ENCODE peak calls at places on chromosome 10, in four cellular contexts. B is neural progenitor cell, T is myocyte, H is IMR-90. I is an unnamed sample.

GRCh38 chr10:45557275-45557905 is 115.2 kb downstream of the ZFAND4 start:
- DNase-seq in T (no peak), B (no peak), H (no peak), I (no peak)

GRCh38 chr10:12685261-12685861 is 316.2 kb downstream of the CCDC3 start:
- DNase-seq in B (no peak), H (no peak), T (peak; percentile 40), I (no peak)

GRCh38 chr10:71232089-71232998 is 20.0 kb downstream of the UNC5B start:
- DNase-seq in B (no peak), H (no peak), T (peak; percentile 83), I (no peak)

GRCh38 chr10:114881462-114881861 is 56.5 kb upstream of the TRUB1 start:
- DNase-seq in H (no peak), T (no peak), B (peak; percentile 20), I (no peak)

GRCh38 chr10:3364768-3365480 is 192.3 kb upstream of the PITRM1 start:
- DNase-seq in T (no peak), B (no peak), H (no peak), I (no peak)

GRCh38 chr10:77236700-77237099 is 400.9 kb downstream of the KCNMA1 start:
- DNase-seq in B (no peak), T (peak; percentile 36), H (peak; percentile 79), I (no peak)

GRCh38 chr10:96740579-96741281 is 20.4 kb upstream of the PIK3AP1 start:
- DNase-seq in T (no peak), B (no peak), H (no peak), I (no peak)

GRCh38 chr10:48760983-48761382 is 76.3 kb downstream of the WDFY4 start:
- DNase-seq in H (no peak), B (no peak), T (no peak), I (no peak)

GRCh38 chr10:111281516-111281915 is 204.7 kb downstream of the ADRA2A start:
- DNase-seq in B (peak; percentile 54), H (no peak), T (peak; percentile 48), I (no peak)

GRCh38 chr10:101986277-101986971 is 69.5 kb downstream of the ARMH3 start:
- DNase-seq in B (no peak), T (no peak), H (no peak), I (no peak)

GRCh38 chr10:108684431-108684830 is 1238.9 kb downstream of the XPNPEP1 start:
- DNase-seq in H (no peak), T (no peak), B (no peak), I (no peak)

GRCh38 chr10:79425074-79425532 is 20.3 kb downstream of the ZCCHC24 start:
- DNase-seq in T (no peak), H (no peak), B (no peak), I (no peak)

GRCh38 chr10:14578060-14578952 is 196.4 kb downstream of the FAM107B start:
- DNase-seq in B (no peak), H (peak; percentile 68), T (no peak), I (no peak)

GRCh38 chr10:33455029-33455428 is 120.6 kb upstream of the NRP1 start:
- DNase-seq in B (no peak), H (no peak), T (no peak), I (no peak)

GRCh38 chr10:46524471-46525176 is 31.8 kb downstream of the GPRIN2 start:
- DNase-seq in T (no peak), B (peak; percentile 39), H (peak; percentile 65), I (no peak)

GRCh38 chr10:129942936-129943724 is 20.9 kb downstream of the EBF3 start:
- DNase-seq in T (no peak), H (no peak), B (no peak), I (no peak)

GRCh38 chr10:97868134-97868685 is 18.6 kb downstream of the GOLGA7B start:
- DNase-seq in H (no peak), B (no peak), T (no peak), I (no peak)

GRCh38 chr10:43124094-43124521 is 14.1 kb upstream of the CSGALNACT2 start:
- DNase-seq in T (no peak), B (no peak), H (no peak), I (peak; percentile 0)

GRCh38 chr10:49275896-49276295 is 23.1 kb upstream of the C10orf71 start:
- DNase-seq in B (no peak), T (no peak), H (no peak), I (no peak)

GRCh38 chr10:84896909-84897308 is 568.5 kb downstream of the CCSER2 start:
- DNase-seq in B (no peak), T (no peak), H (no peak), I (no peak)

GRCh38 chr10:49629286-49629915 is 15.6 kb downstream of the CHAT start:
- DNase-seq in B (peak; percentile 40), H (no peak), T (no peak), I (peak; percentile 81)

GRCh38 chr10:84076047-84076388 is 63.3 kb upstream of the GHITM start:
- DNase-seq in T (peak; percentile 54), H (peak; percentile 70), B (no peak), I (no peak)

GRCh38 chr10:34473174-34474059 is 341.7 kb downstream of the PARD3 start:
- DNase-seq in B (no peak), T (peak; percentile 42), H (no peak), I (no peak)

GRCh38 chr10:114902151-114902550 is 35.8 kb upstream of the TRUB1 start:
- DNase-seq in H (peak; percentile 22), T (peak; percentile 12), B (no peak), I (no peak)

GRCh38 chr10:1102392-1102791 is 46.2 kb downstream of the WDR37 start:
- DNase-seq in H (peak; percentile 24), B (no peak), T (no peak), I (no peak)

GRCh38 chr10:865257-865656 is 66.2 kb downstream of the LARP4B start:
- DNase-seq in B (peak; percentile 15), T (no peak), H (no peak), I (no peak)

GRCh38 chr10:29798876-29799690 is 164.3 kb upstream of the SVIL start:
- DNase-seq in T (no peak), B (no peak), H (no peak), I (no peak)

GRCh38 chr10:30911303-30911863 is 120.3 kb downstream of the ZNF438 start:
- DNase-seq in H (no peak), B (no peak), T (peak; percentile 61), I (no peak)

GRCh38 chr10:45308707-45309106 is 6.7 kb downstream of the OR13A1 start:
- DNase-seq in B (no peak), H (no peak), T (peak; percentile 8), I (peak; percentile 67)

GRCh38 chr10:23189024-23189423 is 3.1 kb upstream of the PTF1A start:
- DNase-seq in B (no peak), T (no peak), H (no peak), I (no peak)

GRCh38 chr10:78779339-78779955 is 289.3 kb upstream of the ZMIZ1 start:
- DNase-seq in T (peak; percentile 88), H (no peak), B (no peak), I (no peak)

GRCh38 chr10:103736763-103737162 is 118.6 kb downstream of the SH3PXD2A start:
- DNase-seq in B (peak; percentile 84), T (peak; percentile 65), H (no peak), I (peak; percentile 68)

GRCh38 chr10:118369806-118370205 is 27.7 kb upstream of the FAM204A start:
- DNase-seq in H (no peak), B (no peak), T (no peak), I (peak; percentile 22)

I was measured in WERI-Rb-1.